ENCODE peak calls at places on chromosomes 3 and 15, in eight cellular contexts. U is neural progenitor cell, Y is HCT116, N is GM23338, C is SK-N-SH, E is MM.1S, X is PC-3, A is OCI-LY7. M is an unnamed sample.

GRCh38 chr3:116154389-116154788 is 290.9 kb downstream of the LSAMP start:
- DNase-seq in U (no peak), Y (no peak), N (peak), E (no peak), A (no peak), X (no peak), C (no peak), M (no peak)

GRCh38 chr15:78072080-78072892 is 5.2 kb downstream of the TBC1D2B start:
- DNase-seq in E (no peak), X (no peak), U (no peak), C (no peak), N (no peak), A (no peak), Y (no peak), M (peak)

GRCh38 chr3:25604107-25604805 is 60.5 kb downstream of the TOP2B start:
- DNase-seq in U (no peak), N (no peak), C (no peak), Y (no peak), A (no peak), E (no peak), X (peak), M (no peak)

GRCh38 chr3:181176610-181177009 is 187.1 kb upstream of the DNAJC19 start:
- DNase-seq in E (peak), Y (peak), U (peak), N (peak), X (peak), C (peak), A (peak), M (peak)

GRCh38 chr3:65545429-65545828 is 493.3 kb downstream of the MAGI1 start:
- DNase-seq in Y (no peak), A (no peak), N (no peak), E (no peak), X (peak), U (no peak), C (no peak), M (no peak)

GRCh38 chr3:99319961-99320360 is 318.4 kb upstream of the COL8A1 start:
- DNase-seq in C (no peak), E (no peak), N (no peak), X (peak), Y (no peak), U (no peak), A (no peak), M (no peak)

GRCh38 chr3:126664591-126665214 is 9.8 kb upstream of the TXNRD3 start:
- DNase-seq in Y (no peak), E (no peak), C (no peak), X (no peak), N (peak), U (peak), A (no peak), M (no peak)

GRCh38 chr15:68158046-68158628 is 47.0 kb downstream of the CALML4 start:
- DNase-seq in Y (no peak), N (no peak), C (no peak), U (no peak), A (no peak), E (no peak), X (no peak), M (peak)

GRCh38 chr3:74756586-74756985 is 142.1 kb upstream of the CNTN3 start:
- DNase-seq in E (no peak), Y (no peak), X (no peak), A (no peak), U (peak), C (no peak), N (peak), M (no peak)

GRCh38 chr3:17640466-17640865 is 102.0 kb downstream of the TBC1D5 start:
- DNase-seq in Y (no peak), U (no peak), C (no peak), E (no peak), X (peak), N (no peak), A (no peak), M (no peak)

GRCh38 chr3:28066020-28066419 is 175.4 kb upstream of the CMC1 start:
- DNase-seq in U (no peak), N (no peak), Y (no peak), A (no peak), E (no peak), X (no peak), C (no peak), M (no peak)

GRCh38 chr3:158160958-158161357 is 51.1 kb downstream of the RSRC1 start:
- DNase-seq in Y (peak), X (peak), C (no peak), N (no peak), A (no peak), U (no peak), E (no peak), M (peak)

GRCh38 chr15:75720787-75721461 is 8.3 kb upstream of the CSPG4 start:
- DNase-seq in C (peak), N (peak), A (peak), E (no peak), U (peak), X (peak), Y (peak), M (peak)

GRCh38 chr3:46406786-46407611 is at the start of the genes CCR5AS and CCRL2:
- DNase-seq in N (no peak), Y (no peak), E (peak), X (peak), C (no peak), A (no peak), U (no peak), M (peak)

GRCh38 chr3:188133646-188134045 is 20.3 kb upstream of the LPP start:
- DNase-seq in C (no peak), A (no peak), Y (no peak), N (no peak), U (no peak), E (no peak), X (peak), M (no peak)

GRCh38 chr3:193016437-193016887 is 98.8 kb upstream of the MB21D2 start:
- DNase-seq in C (no peak), N (peak), A (no peak), Y (no peak), E (no peak), X (peak), U (peak), M (no peak)

GRCh38 chr15:66323312-66323928 is 30.1 kb downstream of the DIS3L start:
- DNase-seq in X (no peak), A (no peak), Y (no peak), U (peak), E (no peak), C (no peak), N (peak), M (no peak)

GRCh38 chr3:12353796-12354505 is 65.1 kb downstream of the PPARG start:
- DNase-seq in U (no peak), X (peak), Y (no peak), E (no peak), C (no peak), A (no peak), N (no peak), M (peak)

GRCh38 chr3:9416139-9416780 is 18.8 kb downstream of the SETD5 start:
- DNase-seq in A (no peak), E (no peak), Y (no peak), X (no peak), N (no peak), C (no peak), U (no peak), M (no peak)

GRCh38 chr3:5233026-5233425 is 45.5 kb downstream of the EDEM1 start:
- DNase-seq in C (no peak), A (no peak), U (no peak), X (no peak), Y (no peak), N (no peak), E (no peak), M (no peak)

GRCh38 chr3:5235655-5236054 is 48.1 kb downstream of the EDEM1 start:
- DNase-seq in Y (no peak), C (no peak), X (no peak), E (no peak), A (no peak), N (no peak), U (no peak), M (no peak)

GRCh38 chr3:5231067-5231466 is 43.6 kb downstream of the EDEM1 start:
- DNase-seq in C (no peak), A (no peak), X (no peak), N (no peak), Y (no peak), E (peak), U (no peak), M (no peak)

GRCh38 chr3:5231536-5231935 is 44.0 kb downstream of the EDEM1 start:
- DNase-seq in E (peak), N (no peak), Y (no peak), U (no peak), X (no peak), C (no peak), A (no peak), M (no peak)

GRCh38 chr3:5232570-5232969 is 45.1 kb downstream of the EDEM1 start:
- DNase-seq in N (peak), Y (no peak), U (peak), C (no peak), A (peak), X (no peak), E (no peak), M (no peak)
- TF ChIP-seq CTCF in N (peak), Y (peak), U (peak), C (no peak), A (peak), X (peak), E (no peak), M (peak)

GRCh38 chr15:99253381-99254090 is 2.3 kb downstream of the LRRC28 start:
- DNase-seq in U (no peak), C (peak), A (no peak), Y (no peak), N (no peak), E (no peak), X (peak), M (no peak)
- TF ChIP-seq EZH2phosphoT487 in U (no peak), C (no peak), A (no peak), Y (no peak), N (no peak), E (no peak), X (no peak), M (no peak)

GRCh38 chr3:157130138-157130880 is 29.6 kb downstream of the CCNL1 start:
- DNase-seq in C (peak), U (peak), Y (peak), N (peak), A (peak), X (peak), E (no peak), M (peak)
- TF ChIP-seq CTCF in C (peak), U (peak), Y (peak), N (peak), A (peak), X (peak), E (peak), M (peak)

DNA sequence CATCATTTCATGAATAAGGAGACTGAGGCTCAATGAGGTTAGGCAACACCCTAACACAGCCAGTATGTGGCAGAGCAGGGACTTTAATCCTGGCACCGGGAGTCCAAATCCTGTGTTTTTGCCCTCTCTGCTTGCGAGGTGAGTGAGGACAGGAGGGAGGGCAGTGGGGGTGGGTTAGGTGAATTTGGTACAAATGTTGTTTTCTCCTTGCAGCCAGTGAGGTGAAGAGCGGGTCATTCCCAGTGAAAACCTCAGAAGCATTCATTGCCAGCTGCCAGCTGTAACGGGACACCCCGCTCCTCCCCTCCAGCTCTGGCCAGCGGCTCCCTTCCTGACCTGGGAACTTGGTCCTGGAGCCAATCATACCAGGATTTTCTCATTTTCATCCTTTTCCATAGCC is 45.7 kb upstream of the RAB6B start:
- DNase-seq in X (no peak), A (no peak), N (peak), U (peak), E (no peak), Y (no peak), C (no peak), M (no peak)
- TF ChIP-seq EZH2phosphoT487 in X (no peak), A (no peak), N (no peak), U (no peak), E (no peak), Y (no peak), C (no peak), M (no peak)

DNA sequence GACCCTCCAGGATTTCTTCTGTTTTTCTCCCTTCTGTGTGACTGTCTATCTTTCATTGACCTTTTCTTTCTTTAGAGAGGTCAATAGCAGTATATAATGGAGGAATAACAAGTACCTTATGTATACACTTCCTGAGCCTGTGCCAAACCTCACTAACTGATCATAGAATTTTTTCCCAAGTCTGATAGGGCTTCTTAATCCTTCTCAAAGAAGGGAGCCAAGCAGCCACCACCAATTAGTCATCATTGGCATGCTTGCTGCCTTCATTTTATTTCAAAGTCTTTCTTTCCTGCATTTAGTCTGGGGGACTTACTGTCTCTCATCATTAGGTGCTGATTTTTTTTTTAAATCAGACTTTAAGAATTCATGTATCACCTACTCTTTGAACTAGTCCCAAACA is 327.0 kb downstream of the FEZF2 start:
- DNase-seq in U (no peak), Y (no peak), X (no peak), C (no peak), N (no peak), A (no peak), E (no peak), M (no peak)
- TF ChIP-seq CTCF in U (no peak), Y (no peak), X (no peak), C (no peak), N (no peak), A (no peak), E (no peak), M (no peak)

GRCh38 chr15:44790215-44790614 is 53.9 kb downstream of the TRIM69 start:
- DNase-seq in A (no peak), U (no peak), C (no peak), X (no peak), E (no peak), N (no peak), Y (no peak), M (no peak)

GRCh38 chr15:44792715-44793114 is 56.4 kb downstream of the TRIM69 start:
- DNase-seq in U (no peak), E (no peak), N (no peak), C (no peak), X (no peak), A (no peak), Y (no peak), M (no peak)

GRCh38 chr15:44794072-44794471 is 57.7 kb downstream of the TRIM69 start:
- DNase-seq in Y (no peak), C (no peak), A (no peak), U (no peak), E (no peak), N (no peak), X (no peak), M (no peak)

GRCh38 chr15:44788748-44789147 is 52.4 kb downstream of the TRIM69 start:
- DNase-seq in U (no peak), C (no peak), Y (no peak), E (no peak), N (no peak), A (no peak), X (no peak), M (no peak)
- TF ChIP-seq EZH2phosphoT487 in U (no peak), C (no peak), Y (no peak), E (no peak), N (no peak), A (no peak), X (no peak), M (no peak)

GRCh38 chr3:72997421-72997961 is 880 bp downstream of the PPP4R2 start:
- DNase-seq in A (peak), E (peak), C (peak), Y (peak), N (peak), U (peak), X (peak), M (peak)
- TF ChIP-seq CTCF in A (peak), E (peak), C (peak), Y (peak), N (peak), U (peak), X (peak), M (peak)

GRCh38 chr15:44662478-44663409 is 718 bp downstream of the SPG11 start:
- DNase-seq in N (peak), U (peak), Y (peak), A (peak), E (peak), C (peak), X (peak), M (peak)
- TF ChIP-seq EZH2phosphoT487 in N (no peak), U (no peak), Y (no peak), A (no peak), E (no peak), C (no peak), X (no peak), M (no peak)

M was measured in hepatocyte.